ENCODE peak calls at places on chromosomes 5 and 9, in eight cellular contexts. H, R, C, V, U, K, J and W are unnamed samples.

GRCh38 chr5:154210163-154210562 is 19.6 kb downstream of the GALNT10 start:
- DNase-seq in H (no peak), R (no peak), C (no peak), V (no peak), U (no peak), K (no peak), J (no peak), W (no peak)

GRCh38 chr5:148875205-148875875 is 48.9 kb downstream of the ADRB2 start:
- DNase-seq in H (no peak), R (no peak), C (no peak), V (no peak), U (no peak), K (peak), J (no peak), W (no peak)

GRCh38 chr5:32223972-32224608 is 50.0 kb upstream of the GOLPH3 start:
- DNase-seq in H (no peak), R (no peak), C (no peak), V (peak), U (no peak), K (no peak), J (peak), W (no peak)

GRCh38 chr5:35136386-35136785 is 88.6 kb upstream of the AGXT2 start:
- DNase-seq in H (peak), R (no peak), C (no peak), V (peak), U (no peak), K (peak), J (peak), W (no peak)

GRCh38 chr5:143244000-143244736 is 159.3 kb downstream of the NR3C1 start:
- DNase-seq in H (peak), R (no peak), C (no peak), V (peak), U (peak), K (peak), J (peak), W (no peak)

GRCh38 chr9:83449981-83450380 is 88.2 kb downstream of the FRMD3 start:
- DNase-seq in H (no peak), R (no peak), C (no peak), V (no peak), U (no peak), K (no peak), J (no peak), W (no peak)

GRCh38 chr5:124895236-124895635 is 148.8 kb upstream of the ZNF608 start:
- DNase-seq in H (no peak), R (no peak), C (no peak), V (no peak), U (no peak), K (no peak), J (no peak), W (no peak)

GRCh38 chr5:84715087-84715486 is 330.4 kb upstream of the EDIL3 start:
- DNase-seq in H (no peak), R (no peak), C (no peak), V (peak), U (no peak), K (no peak), J (peak), W (no peak)

GRCh38 chr9:99085949-99086948 is 18.7 kb upstream of the TGFBR1 start:
- DNase-seq in H (peak), R (no peak), C (no peak), V (peak), U (peak), K (peak), J (peak), W (no peak)

GRCh38 chr5:139919308-139919707 is 123.7 kb downstream of the PSD2 start:
- DNase-seq in H (no peak), R (no peak), C (no peak), V (no peak), U (no peak), K (peak), J (no peak), W (no peak)

GRCh38 chr9:129547063-129547462 is 73.8 kb downstream of the C9orf50 start:
- DNase-seq in H (no peak), R (no peak), C (no peak), V (no peak), U (no peak), K (no peak), J (no peak), W (no peak)

GRCh38 chr5:93576994-93577575 is 3.9 kb downstream of the NR2F1-AS1 start:
- DNase-seq in H (no peak), R (no peak), C (no peak), V (no peak), U (no peak), K (no peak), J (no peak), W (no peak)

GRCh38 chr5:119521232-119521631 is 68.9 kb downstream of the HSD17B4 start:
- DNase-seq in H (no peak), R (no peak), C (no peak), V (no peak), U (no peak), K (no peak), J (no peak), W (no peak)

GRCh38 chr9:137176302-137177182 is 4.7 kb upstream of the TMEM210 start:
- DNase-seq in H (no peak), R (no peak), C (no peak), V (peak), U (no peak), K (peak), J (peak), W (no peak)

GRCh38 chr5:150544606-150545219 is 36.8 kb downstream of the NDST1 start:
- DNase-seq in H (peak), R (peak), C (peak), V (peak), U (peak), K (peak), J (peak), W (peak)

GRCh38 chr9:120820095-120820494 is 22.6 kb downstream of the PSMD5 start:
- DNase-seq in H (no peak), R (no peak), C (no peak), V (no peak), U (no peak), K (no peak), J (no peak), W (no peak)

GRCh38 chr5:89493414-89493813 is 610.4 kb upstream of the MEF2C start:
- DNase-seq in H (no peak), R (no peak), C (no peak), V (no peak), U (no peak), K (no peak), J (no peak), W (no peak)

GRCh38 chr5:158809310-158809709 is 290.4 kb downstream of the EBF1 start:
- DNase-seq in H (no peak), R (no peak), C (no peak), V (no peak), U (no peak), K (no peak), J (no peak), W (no peak)

GRCh38 chr5:22465177-22465576 is 388.0 kb downstream of the CDH12 start:
- DNase-seq in H (no peak), R (no peak), C (no peak), V (peak), U (no peak), K (no peak), J (no peak), W (no peak)

GRCh38 chr9:68462004-68462775 is 78.5 kb downstream of the TMEM252 start:
- DNase-seq in H (no peak), R (no peak), C (no peak), V (no peak), U (no peak), K (peak), J (no peak), W (no peak)

GRCh38 chr5:6772886-6773285 is 59.7 kb downstream of the TENT4A start:
- DNase-seq in H (no peak), R (no peak), C (peak), V (no peak), U (no peak), K (no peak), J (no peak), W (no peak)

GRCh38 chr5:116766470-116766947 is 191.9 kb upstream of the SEMA6A start:
- DNase-seq in H (peak), R (no peak), C (no peak), V (peak), U (no peak), K (peak), J (peak), W (no peak)

GRCh38 chr5:106755066-106755465 is 915.7 kb downstream of the EFNA5 start:
- DNase-seq in H (no peak), R (no peak), C (no peak), V (no peak), U (no peak), K (no peak), J (no peak), W (no peak)

GRCh38 chr5:16536246-16536645 is 70.6 kb upstream of the ZNF622 start:
- DNase-seq in H (no peak), R (no peak), C (no peak), V (peak), U (no peak), K (peak), J (no peak), W (no peak)

GRCh38 chr5:153719324-153719723 is 228.9 kb downstream of the GRIA1 start:
- DNase-seq in H (no peak), R (no peak), C (no peak), V (no peak), U (no peak), K (no peak), J (no peak), W (no peak)

GRCh38 chr5:98977723-98978122 is 48.9 kb upstream of the CHD1 start:
- DNase-seq in H (no peak), R (no peak), C (no peak), V (no peak), U (no peak), K (no peak), J (no peak), W (no peak)

GRCh38 chr5:82019342-82020138 is 47.7 kb downstream of the ATG10 start:
- DNase-seq in H (no peak), R (no peak), C (peak), V (no peak), U (no peak), K (no peak), J (no peak), W (no peak)

GRCh38 chr9:108060165-108060564 is 570.6 kb upstream of the KLF4 start:
- DNase-seq in H (no peak), R (no peak), C (no peak), V (no peak), U (no peak), K (no peak), J (no peak), W (no peak)

GRCh38 chr9:107732781-107733529 is 243.4 kb upstream of the KLF4 start:
- DNase-seq in H (peak), R (no peak), C (peak), V (peak), U (peak), K (peak), J (peak), W (no peak)

GRCh38 chr9:135290566-135290965 is 189.0 kb upstream of the PPP1R26 start:
- DNase-seq in H (no peak), R (no peak), C (no peak), V (no peak), U (no peak), K (no peak), J (no peak), W (no peak)

GRCh38 chr5:173094012-173094661 is 38.0 kb downstream of the CREBRF start:
- DNase-seq in H (no peak), R (no peak), C (no peak), V (peak), U (no peak), K (peak), J (peak), W (no peak)